ENCODE peak calls at places on chromosome 4, in five cellular contexts. One of them, this sample, is unnamed.

GRCh38 chr4:72207196-72207595 is 175.4 kb downstream of the NPFFR2 start:
- DNase-seq in PC-3: no peak
- DNase-seq in CD8-positive, alpha-beta memory T cell: no peak
- DNase-seq in CD4-positive, CD25-positive, alpha-beta regulatory T cell: no peak
- DNase-seq in AG04450: no peak
- DNase-seq in this sample: no peak

GRCh38 chr4:183249854-183250253 is 70.2 kb downstream of the CLDN22 start:
- DNase-seq in CD8-positive, alpha-beta memory T cell: no peak
- DNase-seq in AG04450: no peak
- DNase-seq in CD4-positive, CD25-positive, alpha-beta regulatory T cell: no peak
- DNase-seq in PC-3: peak
- DNase-seq in this sample: no peak

GRCh38 chr4:140769209-140769608 is 13.0 kb upstream of the TBC1D9 start:
- DNase-seq in CD8-positive, alpha-beta memory T cell: no peak
- DNase-seq in AG04450: no peak
- DNase-seq in PC-3: no peak
- DNase-seq in CD4-positive, CD25-positive, alpha-beta regulatory T cell: no peak
- DNase-seq in this sample: no peak

GRCh38 chr4:183107891-183108459 is 8.9 kb downstream of the WWC2 start:
- DNase-seq in PC-3: peak
- DNase-seq in AG04450: no peak
- DNase-seq in CD8-positive, alpha-beta memory T cell: no peak
- DNase-seq in CD4-positive, CD25-positive, alpha-beta regulatory T cell: no peak
- DNase-seq in this sample: no peak

GRCh38 chr4:22514001-22514400 is 1.9 kb downstream of the ADGRA3 start:
- DNase-seq in AG04450: peak
- DNase-seq in CD4-positive, CD25-positive, alpha-beta regulatory T cell: no peak
- DNase-seq in PC-3: peak
- DNase-seq in CD8-positive, alpha-beta memory T cell: no peak
- DNase-seq in this sample: no peak

GRCh38 chr4:26320159-26320452 is 708 bp upstream of the RBPJ start:
- DNase-seq in CD4-positive, CD25-positive, alpha-beta regulatory T cell: peak
- DNase-seq in PC-3: no peak
- DNase-seq in AG04450: no peak
- DNase-seq in CD8-positive, alpha-beta memory T cell: peak
- DNase-seq in this sample: no peak

GRCh38 chr4:70280567-70280966 is 38.2 kb downstream of the CSN3 start:
- DNase-seq in CD4-positive, CD25-positive, alpha-beta regulatory T cell: no peak
- DNase-seq in CD8-positive, alpha-beta memory T cell: no peak
- DNase-seq in PC-3: no peak
- DNase-seq in AG04450: no peak
- DNase-seq in this sample: no peak

GRCh38 chr4:3251691-3252479 is 2.9 kb downstream of the MSANTD1 start:
- DNase-seq in AG04450: no peak
- DNase-seq in CD4-positive, CD25-positive, alpha-beta regulatory T cell: no peak
- DNase-seq in PC-3: no peak
- DNase-seq in CD8-positive, alpha-beta memory T cell: no peak
- DNase-seq in this sample: no peak

GRCh38 chr4:188160406-188160805 is 21.2 kb downstream of the TRIML1 start:
- DNase-seq in CD4-positive, CD25-positive, alpha-beta regulatory T cell: no peak
- DNase-seq in PC-3: no peak
- DNase-seq in CD8-positive, alpha-beta memory T cell: no peak
- DNase-seq in AG04450: no peak
- DNase-seq in this sample: no peak

GRCh38 chr4:150244600-150244999 is 166.4 kb downstream of the DCLK2 start:
- DNase-seq in PC-3: peak
- DNase-seq in CD4-positive, CD25-positive, alpha-beta regulatory T cell: no peak
- DNase-seq in AG04450: no peak
- DNase-seq in CD8-positive, alpha-beta memory T cell: no peak
- DNase-seq in this sample: no peak

GRCh38 chr4:18942874-18943273 is 921.3 kb upstream of the LCORL start:
- DNase-seq in CD4-positive, CD25-positive, alpha-beta regulatory T cell: no peak
- DNase-seq in PC-3: no peak
- DNase-seq in CD8-positive, alpha-beta memory T cell: no peak
- DNase-seq in AG04450: no peak
- DNase-seq in this sample: no peak

GRCh38 chr4:94256833-94257232 is 49.2 kb downstream of the SMARCAD1 start:
- DNase-seq in AG04450: no peak
- DNase-seq in CD4-positive, CD25-positive, alpha-beta regulatory T cell: no peak
- DNase-seq in PC-3: peak
- DNase-seq in CD8-positive, alpha-beta memory T cell: no peak
- DNase-seq in this sample: no peak

GRCh38 chr4:150164956-150165355 is 86.7 kb downstream of the DCLK2 start:
- DNase-seq in CD4-positive, CD25-positive, alpha-beta regulatory T cell: no peak
- DNase-seq in CD8-positive, alpha-beta memory T cell: no peak
- DNase-seq in AG04450: no peak
- DNase-seq in PC-3: no peak
- DNase-seq in this sample: no peak

GRCh38 chr4:15075875-15076274 is 73.6 kb downstream of the CPEB2 start:
- DNase-seq in CD8-positive, alpha-beta memory T cell: no peak
- DNase-seq in CD4-positive, CD25-positive, alpha-beta regulatory T cell: no peak
- DNase-seq in PC-3: no peak
- DNase-seq in AG04450: no peak
- DNase-seq in this sample: no peak

GRCh38 chr4:121827851-121828250 is 4.2 kb upstream of the CCNA2 start:
- DNase-seq in CD8-positive, alpha-beta memory T cell: no peak
- DNase-seq in PC-3: peak
- DNase-seq in CD4-positive, CD25-positive, alpha-beta regulatory T cell: no peak
- DNase-seq in AG04450: no peak
- DNase-seq in this sample: no peak

GRCh38 chr4:7195138-7195510 is 2.8 kb downstream of the SORCS2 start:
- DNase-seq in CD8-positive, alpha-beta memory T cell: no peak
- DNase-seq in AG04450: no peak
- DNase-seq in PC-3: no peak
- DNase-seq in CD4-positive, CD25-positive, alpha-beta regulatory T cell: no peak
- DNase-seq in this sample: no peak

GRCh38 chr4:8393593-8394038 is 46.9 kb downstream of the ACOX3 start:
- DNase-seq in CD8-positive, alpha-beta memory T cell: no peak
- DNase-seq in AG04450: peak
- DNase-seq in PC-3: peak
- DNase-seq in CD4-positive, CD25-positive, alpha-beta regulatory T cell: no peak
- DNase-seq in this sample: no peak

DNA sequence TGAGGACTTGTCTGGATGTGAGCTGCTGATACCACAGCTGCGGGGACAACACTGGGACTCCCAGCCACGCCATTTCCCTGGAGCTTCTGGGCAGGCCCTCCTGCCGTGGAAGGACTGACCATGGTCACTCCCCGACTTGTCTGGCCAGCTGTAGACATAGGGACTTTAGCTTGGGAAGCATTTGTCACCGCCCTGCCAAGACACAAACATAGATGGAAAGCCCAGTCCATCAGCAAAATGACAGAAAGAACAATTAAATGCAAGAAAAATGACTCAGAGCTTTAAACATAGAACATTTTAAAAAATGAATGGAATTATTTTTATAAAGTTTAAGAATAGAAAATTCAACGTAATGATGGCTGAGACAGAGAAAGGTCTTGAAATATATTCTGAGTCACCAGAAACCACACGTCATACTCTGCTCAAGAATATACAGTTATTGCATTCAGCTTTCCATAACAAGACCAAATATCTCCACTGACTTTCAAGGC is 107.6 kb upstream of the CBR4 start:
- DNase-seq in CD4-positive, CD25-positive, alpha-beta regulatory T cell: no peak
- DNase-seq in CD8-positive, alpha-beta memory T cell: no peak
- DNase-seq in PC-3: no peak
- DNase-seq in AG04450: peak
- DNase-seq in this sample: no peak
- H3K4me3 ChIP-seq in CD4-positive, CD25-positive, alpha-beta regulatory T cell: no peak
- H3K4me3 ChIP-seq in CD8-positive, alpha-beta memory T cell: no peak
- H3K4me3 ChIP-seq in PC-3: no peak
- H3K4me3 ChIP-seq in AG04450: no peak
- H3K4me3 ChIP-seq in this sample: no peak

GRCh38 chr4:73451404-73451803 is 15.4 kb downstream of the AFP start:
- DNase-seq in CD8-positive, alpha-beta memory T cell: no peak
- DNase-seq in CD4-positive, CD25-positive, alpha-beta regulatory T cell: no peak
- DNase-seq in AG04450: no peak
- DNase-seq in PC-3: no peak
- DNase-seq in this sample: no peak
- H3K27ac ChIP-seq in CD8-positive, alpha-beta memory T cell: no peak
- H3K27ac ChIP-seq in CD4-positive, CD25-positive, alpha-beta regulatory T cell: no peak
- H3K27ac ChIP-seq in AG04450: no peak
- H3K27ac ChIP-seq in PC-3: no peak
- H3K27ac ChIP-seq in this sample: no peak

GRCh38 chr4:147734496-147734895 is 2.6 kb downstream of the ARHGAP10 start:
- DNase-seq in PC-3: no peak
- DNase-seq in CD8-positive, alpha-beta memory T cell: no peak
- DNase-seq in AG04450: no peak
- DNase-seq in CD4-positive, CD25-positive, alpha-beta regulatory T cell: no peak
- DNase-seq in this sample: no peak
- H3K4me3 ChIP-seq in PC-3: peak
- H3K4me3 ChIP-seq in CD8-positive, alpha-beta memory T cell: no peak
- H3K4me3 ChIP-seq in AG04450: peak
- H3K4me3 ChIP-seq in CD4-positive, CD25-positive, alpha-beta regulatory T cell: peak
- H3K4me3 ChIP-seq in this sample: no peak

GRCh38 chr4:145920205-145920604 is 18.4 kb downstream of the ZNF827 start:
- DNase-seq in CD4-positive, CD25-positive, alpha-beta regulatory T cell: no peak
- DNase-seq in CD8-positive, alpha-beta memory T cell: no peak
- DNase-seq in PC-3: no peak
- DNase-seq in AG04450: peak
- DNase-seq in this sample: no peak
- H3K27ac ChIP-seq in CD4-positive, CD25-positive, alpha-beta regulatory T cell: no peak
- H3K27ac ChIP-seq in CD8-positive, alpha-beta memory T cell: no peak
- H3K27ac ChIP-seq in PC-3: no peak
- H3K27ac ChIP-seq in AG04450: peak
- H3K27ac ChIP-seq in this sample: no peak

GRCh38 chr4:78058591-78059523 is 1.7 kb downstream of the FRAS1 start:
- DNase-seq in AG04450: no peak
- DNase-seq in CD4-positive, CD25-positive, alpha-beta regulatory T cell: no peak
- DNase-seq in CD8-positive, alpha-beta memory T cell: no peak
- DNase-seq in PC-3: peak
- DNase-seq in this sample: peak

GRCh38 chr4:78057600-78058560 is 757 bp downstream of the FRAS1 start:
- DNase-seq in CD4-positive, CD25-positive, alpha-beta regulatory T cell: no peak
- DNase-seq in PC-3: peak
- DNase-seq in CD8-positive, alpha-beta memory T cell: no peak
- DNase-seq in AG04450: no peak
- DNase-seq in this sample: no peak

GRCh38 chr4:78057135-78057599 is at the start of gene FRAS1:
- DNase-seq in CD8-positive, alpha-beta memory T cell: no peak
- DNase-seq in CD4-positive, CD25-positive, alpha-beta regulatory T cell: no peak
- DNase-seq in AG04450: no peak
- DNase-seq in PC-3: peak
- DNase-seq in this sample: peak

GRCh38 chr4:78059524-78059889 is 2.4 kb downstream of the FRAS1 start:
- DNase-seq in CD4-positive, CD25-positive, alpha-beta regulatory T cell: no peak
- DNase-seq in PC-3: peak
- DNase-seq in AG04450: no peak
- DNase-seq in CD8-positive, alpha-beta memory T cell: no peak
- DNase-seq in this sample: no peak

DNA sequence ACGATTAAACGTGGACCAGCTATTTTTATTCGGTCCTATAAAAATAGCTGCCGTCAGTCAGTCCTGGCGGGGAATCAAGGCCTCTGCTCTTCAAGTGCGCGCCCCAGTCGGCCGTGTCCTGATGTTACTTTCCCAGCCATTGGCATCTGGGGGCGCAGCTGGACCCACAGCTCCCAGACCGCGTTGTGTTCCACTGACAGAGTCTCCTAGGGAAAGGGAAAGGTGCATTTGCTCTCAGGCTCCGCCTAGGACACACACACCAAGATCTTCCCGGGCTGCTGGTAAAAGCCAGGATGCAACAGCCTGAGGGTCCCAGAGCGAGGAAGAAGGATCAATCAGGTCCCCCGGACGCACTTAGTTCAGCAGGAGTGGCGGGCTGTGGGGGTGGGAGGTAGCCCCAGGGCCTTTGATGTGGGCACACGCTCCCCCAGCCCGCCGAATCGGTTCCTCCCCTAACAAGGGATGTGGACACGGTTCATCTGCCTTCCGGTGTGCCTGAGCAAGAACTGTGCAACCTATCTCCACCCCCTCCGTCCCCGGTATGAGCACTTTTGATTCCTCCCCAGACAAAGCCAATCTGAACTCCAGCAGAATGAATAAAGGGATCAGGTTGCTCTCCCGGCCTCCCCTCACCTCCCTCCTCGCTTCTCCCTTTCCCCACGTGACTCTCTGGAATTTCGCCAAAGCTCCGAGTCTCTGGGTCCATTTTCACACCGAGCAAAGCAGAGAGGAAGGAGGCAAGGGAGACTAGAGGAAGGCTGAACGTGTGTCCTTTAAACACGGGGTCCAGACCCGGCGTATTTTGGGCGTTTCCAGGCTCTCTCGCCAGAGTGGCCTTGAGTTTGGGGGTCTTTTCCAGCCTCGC is 626 bp upstream of the FRAS1 start:
- DNase-seq in AG04450: no peak
- DNase-seq in CD4-positive, CD25-positive, alpha-beta regulatory T cell: no peak
- DNase-seq in PC-3: peak
- DNase-seq in CD8-positive, alpha-beta memory T cell: no peak
- DNase-seq in this sample: peak
- H3K4me3 ChIP-seq in AG04450: peak
- H3K4me3 ChIP-seq in CD4-positive, CD25-positive, alpha-beta regulatory T cell: peak
- H3K4me3 ChIP-seq in PC-3: peak
- H3K4me3 ChIP-seq in CD8-positive, alpha-beta memory T cell: peak
- H3K4me3 ChIP-seq in this sample: peak

DNA sequence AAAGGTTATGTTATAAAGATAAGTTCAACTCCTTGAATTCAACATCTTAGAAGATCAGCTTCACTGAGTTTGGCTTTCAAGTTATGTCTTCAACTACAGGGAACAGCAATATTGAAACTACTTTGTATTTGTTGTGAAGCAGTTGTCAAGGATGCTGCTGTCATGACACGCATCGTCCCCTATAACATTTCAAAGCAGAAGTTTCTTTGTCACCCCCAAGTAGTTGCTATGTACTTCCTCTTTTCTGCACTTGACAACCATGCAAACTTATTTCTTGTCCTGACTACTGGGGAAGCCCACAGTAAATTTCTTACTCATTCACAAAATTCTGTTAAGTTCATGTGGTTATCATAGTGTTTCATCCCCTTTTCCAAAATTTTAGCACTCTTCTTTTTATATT is 14.3 kb downstream of the ANTXR2 start:
- DNase-seq in CD8-positive, alpha-beta memory T cell: no peak
- DNase-seq in PC-3: no peak
- DNase-seq in AG04450: no peak
- DNase-seq in CD4-positive, CD25-positive, alpha-beta regulatory T cell: peak
- DNase-seq in this sample: no peak
- H3K27ac ChIP-seq in CD8-positive, alpha-beta memory T cell: peak
- H3K27ac ChIP-seq in PC-3: peak
- H3K27ac ChIP-seq in AG04450: no peak
- H3K27ac ChIP-seq in CD4-positive, CD25-positive, alpha-beta regulatory T cell: peak
- H3K27ac ChIP-seq in this sample: peak

This sample was measured in CD8-positive, alpha-beta T cell.